ENCODE peak calls at places on chromosomes 6 and 20, in seven cellular contexts. O, P, H, W, L, G and C are unnamed samples.

GRCh38 chr6:47083586-47084047 is 41.5 kb upstream of the ADGRF1 start:
- DNase-seq in G (peak), W (no peak), H (no peak), P (no peak), O (no peak), L (no peak), C (peak)

GRCh38 chr20:58980711-58981563 is at the start of gene NELFCD:
- DNase-seq in P (peak), O (peak), H (peak), W (peak), L (peak), G (peak), C (peak)

GRCh38 chr6:3789018-3789895 is 37.7 kb upstream of the PXDC1 start:
- DNase-seq in H (no peak), G (no peak), W (no peak), O (no peak), P (no peak), L (no peak), C (no peak)

GRCh38 chr20:19602660-19603389 is 155.2 kb upstream of the RIN2 start:
- DNase-seq in O (no peak), H (no peak), P (no peak), G (no peak), W (no peak), L (no peak), C (no peak)

GRCh38 chr20:34110025-34111013 is 1.7 kb downstream of the EIF2S2 start:
- DNase-seq in P (no peak), O (no peak), H (no peak), G (no peak), L (no peak), W (no peak), C (no peak)

GRCh38 chr20:9699181-9699580 is 139.7 kb downstream of the PAK5 start:
- DNase-seq in H (no peak), O (no peak), L (no peak), P (no peak), G (no peak), W (no peak), C (no peak)

GRCh38 chr6:83633149-83633548 is 75.8 kb downstream of the SNAP91 start:
- DNase-seq in O (no peak), G (no peak), H (no peak), W (no peak), P (no peak), L (no peak), C (no peak)

GRCh38 chr6:42306439-42307140 is 88.9 kb upstream of the MRPS10 start:
- DNase-seq in P (no peak), H (no peak), O (no peak), G (no peak), W (no peak), L (no peak), C (no peak)

GRCh38 chr6:35804996-35805736 is at the start of gene LHFPL5:
- DNase-seq in H (peak), W (peak), G (peak), L (peak), P (no peak), O (peak), C (peak)

GRCh38 chr6:39225946-39226437 is 3.3 kb downstream of the KCNK5 start:
- DNase-seq in H (no peak), G (no peak), O (peak), P (no peak), W (peak), L (no peak), C (no peak)

GRCh38 chr6:16639689-16640480 is 121.4 kb downstream of the ATXN1 start:
- DNase-seq in W (no peak), H (no peak), P (peak), G (no peak), O (no peak), L (no peak), C (peak)

GRCh38 chr6:138035070-138035469 is 72.1 kb downstream of the PERP start:
- DNase-seq in H (no peak), G (no peak), W (no peak), L (no peak), O (no peak), P (no peak), C (no peak)

GRCh38 chr6:109455502-109456282 is at the start of gene MICAL1:
- DNase-seq in G (peak), L (peak), P (peak), W (peak), H (peak), O (peak), C (no peak)

GRCh38 chr6:42702200-42702599 is 20.2 kb downstream of the PRPH2 start:
- DNase-seq in G (no peak), H (no peak), O (no peak), W (no peak), P (peak), L (no peak), C (no peak)

GRCh38 chr20:23161968-23162696 is 76.0 kb upstream of the CD93 start:
- DNase-seq in W (no peak), H (peak), L (peak), G (peak), P (no peak), O (no peak), C (peak)

GRCh38 chr6:107769053-107769658 is 55.0 kb downstream of the SCML4 start:
- DNase-seq in G (no peak), O (no peak), P (no peak), W (no peak), L (no peak), H (no peak), C (no peak)

GRCh38 chr6:4902363-4902762 is 101.5 kb downstream of the RPP40 start:
- DNase-seq in W (no peak), L (no peak), P (no peak), G (no peak), H (no peak), O (no peak), C (no peak)

GRCh38 chr6:144878577-144878976 is 593.4 kb downstream of the UTRN start:
- DNase-seq in G (no peak), O (no peak), P (no peak), W (no peak), H (no peak), L (no peak), C (no peak)

GRCh38 chr20:20037960-20038359 is 14.3 kb downstream of the CRNKL1 start:
- DNase-seq in P (no peak), W (no peak), L (no peak), G (no peak), H (no peak), O (no peak), C (no peak)

GRCh38 chr6:73325656-73326055 is 28.4 kb downstream of the DPPA5 start:
- DNase-seq in H (no peak), L (no peak), P (no peak), W (no peak), G (no peak), O (no peak), C (no peak)

GRCh38 chr6:45642331-45643126 is 264.8 kb upstream of the SUPT3H start:
- DNase-seq in G (no peak), W (no peak), O (no peak), L (no peak), P (no peak), H (no peak), C (no peak)

GRCh38 chr6:139519571-139520031 is 145.2 kb upstream of the CITED2 start:
- DNase-seq in W (no peak), H (no peak), L (no peak), G (no peak), O (no peak), P (no peak), C (no peak)

GRCh38 chr20:57570145-57570850 is 9.4 kb downstream of the PCK1 start:
- DNase-seq in P (no peak), W (no peak), H (peak), G (no peak), O (no peak), L (no peak), C (no peak)

GRCh38 chr20:34713194-34713943 is 9.2 kb downstream of the TP53INP2 start:
- DNase-seq in W (no peak), P (peak), G (no peak), O (no peak), L (no peak), H (no peak), C (no peak)

GRCh38 chr20:24328901-24329300 is 140.5 kb upstream of the SYNDIG1 start:
- DNase-seq in W (no peak), L (no peak), H (no peak), O (no peak), G (no peak), P (no peak), C (no peak)

GRCh38 chr6:147805155-147805554 is 296.7 kb downstream of the SAMD5 start:
- DNase-seq in W (no peak), L (no peak), O (no peak), G (no peak), P (no peak), H (no peak), C (no peak)

GRCh38 chr6:169810066-169810989 is 58.9 kb downstream of the ERMARD start:
- DNase-seq in O (no peak), H (peak), L (no peak), P (no peak), W (no peak), G (peak), C (no peak)

GRCh38 chr20:58575776-58576589 is 60.8 kb upstream of the APCDD1L start:
- DNase-seq in H (no peak), W (no peak), O (no peak), G (no peak), P (no peak), L (no peak), C (no peak)

GRCh38 chr6:44386929-44387345 is 569 bp upstream of the CDC5L start:
- DNase-seq in H (no peak), G (peak), L (no peak), W (no peak), O (no peak), P (peak), C (no peak)

GRCh38 chr6:5506149-5506548 is 244.8 kb downstream of the FARS2 start:
- DNase-seq in O (no peak), G (no peak), P (no peak), W (no peak), L (no peak), H (no peak), C (no peak)

GRCh38 chr20:41245086-41245707 is 72.3 kb downstream of the ZHX3 start:
- DNase-seq in O (no peak), G (no peak), L (no peak), H (peak), W (no peak), P (no peak), C (no peak)

GRCh38 chr20:48064929-48065328 is 279.6 kb upstream of the SULF2 start:
- DNase-seq in W (no peak), L (no peak), H (no peak), P (no peak), G (no peak), O (no peak), C (no peak)

GRCh38 chr6:42774201-42774600 is 7.7 kb upstream of the BICRAL start:
- DNase-seq in P (no peak), W (no peak), O (peak), G (no peak), H (no peak), L (no peak), C (no peak)

GRCh38 chr6:402901-403658 is 11.5 kb downstream of the IRF4 start:
- DNase-seq in H (no peak), P (no peak), O (peak), W (no peak), L (no peak), G (no peak), C (no peak)

GRCh38 chr6:18405477-18406293 is 18.5 kb downstream of the RNF144B start:
- DNase-seq in O (no peak), G (no peak), L (no peak), P (peak), W (no peak), H (no peak), C (no peak)

GRCh38 chr6:44263357-44264100 is 1.8 kb downstream of the NFKBIE start:
- DNase-seq in P (no peak), G (peak), W (no peak), L (no peak), H (no peak), O (no peak), C (no peak)

GRCh38 chr6:156686429-156686939 is 90.7 kb upstream of the ARID1B start:
- DNase-seq in G (no peak), O (no peak), P (peak), W (peak), L (peak), H (peak), C (peak)

GRCh38 chr20:59754551-59754950 is 150.2 kb downstream of the PHACTR3 start:
- DNase-seq in L (no peak), H (no peak), W (no peak), G (no peak), O (no peak), P (no peak), C (no peak)